ENCODE peak calls at places on chromosome 16, in eight cellular contexts. One of them, this sample, is unnamed.

GRCh38 chr16:35711958-35712357 is 2252.5 kb downstream of the TP53TG3F start:
- DNase-seq in effector memory CD4-positive, alpha-beta T cell: no peak
- DNase-seq in colonic mucosa: no peak
- DNase-seq in H1: no peak
- DNase-seq in SK-N-SH: no peak
- DNase-seq in lung: peak
- DNase-seq in brain microvascular endothelial cell: no peak
- DNase-seq in AG04450: no peak
- DNase-seq in this sample: no peak

GRCh38 chr16:11251525-11252481 is 4.2 kb downstream of the SOCS1 start:
- DNase-seq in effector memory CD4-positive, alpha-beta T cell: peak
- DNase-seq in colonic mucosa: no peak
- DNase-seq in H1: no peak
- DNase-seq in SK-N-SH: no peak
- DNase-seq in lung: no peak
- DNase-seq in brain microvascular endothelial cell: peak
- DNase-seq in AG04450: peak
- DNase-seq in this sample: peak

GRCh38 chr16:68528686-68529379 is 10.3 kb upstream of the ZFP90 start:
- DNase-seq in effector memory CD4-positive, alpha-beta T cell: peak
- DNase-seq in colonic mucosa: peak
- DNase-seq in H1: peak
- DNase-seq in SK-N-SH: peak
- DNase-seq in lung: peak
- DNase-seq in brain microvascular endothelial cell: peak
- DNase-seq in AG04450: peak
- DNase-seq in this sample: peak

GRCh38 chr16:87028481-87029320 is 288.5 kb downstream of the C16orf95 start:
- DNase-seq in effector memory CD4-positive, alpha-beta T cell: no peak
- DNase-seq in colonic mucosa: no peak
- DNase-seq in H1: no peak
- DNase-seq in SK-N-SH: no peak
- DNase-seq in lung: no peak
- DNase-seq in brain microvascular endothelial cell: no peak
- DNase-seq in AG04450: no peak
- DNase-seq in this sample: no peak

GRCh38 chr16:80990577-80990976 is 16.1 kb downstream of the CMC2 start:
- DNase-seq in effector memory CD4-positive, alpha-beta T cell: no peak
- DNase-seq in colonic mucosa: no peak
- DNase-seq in H1: no peak
- DNase-seq in SK-N-SH: no peak
- DNase-seq in lung: no peak
- DNase-seq in brain microvascular endothelial cell: no peak
- DNase-seq in AG04450: no peak
- DNase-seq in this sample: no peak

GRCh38 chr16:54174750-54175149 is 111.8 kb downstream of the IRX3 start:
- DNase-seq in effector memory CD4-positive, alpha-beta T cell: no peak
- DNase-seq in colonic mucosa: no peak
- DNase-seq in H1: no peak
- DNase-seq in SK-N-SH: no peak
- DNase-seq in lung: no peak
- DNase-seq in brain microvascular endothelial cell: no peak
- DNase-seq in AG04450: no peak
- DNase-seq in this sample: no peak

GRCh38 chr16:67312450-67313118 is 14.0 kb downstream of the KCTD19 start:
- DNase-seq in effector memory CD4-positive, alpha-beta T cell: no peak
- DNase-seq in colonic mucosa: no peak
- DNase-seq in H1: no peak
- DNase-seq in SK-N-SH: no peak
- DNase-seq in lung: no peak
- DNase-seq in brain microvascular endothelial cell: no peak
- DNase-seq in AG04450: no peak
- DNase-seq in this sample: no peak

GRCh38 chr16:76265434-76266045 is 11.7 kb upstream of the CNTNAP4 start:
- DNase-seq in effector memory CD4-positive, alpha-beta T cell: no peak
- DNase-seq in colonic mucosa: peak
- DNase-seq in H1: peak
- DNase-seq in SK-N-SH: peak
- DNase-seq in lung: no peak
- DNase-seq in brain microvascular endothelial cell: no peak
- DNase-seq in AG04450: peak
- DNase-seq in this sample: no peak

GRCh38 chr16:74844041-74844826 is 69.6 kb upstream of the FA2H start:
- DNase-seq in effector memory CD4-positive, alpha-beta T cell: no peak
- DNase-seq in colonic mucosa: no peak
- DNase-seq in H1: no peak
- DNase-seq in SK-N-SH: no peak
- DNase-seq in lung: no peak
- DNase-seq in brain microvascular endothelial cell: no peak
- DNase-seq in AG04450: no peak
- DNase-seq in this sample: no peak

GRCh38 chr16:10590342-10590741 is 9.9 kb upstream of the EMP2 start:
- DNase-seq in effector memory CD4-positive, alpha-beta T cell: no peak
- DNase-seq in colonic mucosa: no peak
- DNase-seq in H1: no peak
- DNase-seq in SK-N-SH: no peak
- DNase-seq in lung: no peak
- DNase-seq in brain microvascular endothelial cell: no peak
- DNase-seq in AG04450: no peak
- DNase-seq in this sample: no peak

GRCh38 chr16:31134091-31134571 is 1.4 kb downstream of the PRSS8 start:
- DNase-seq in effector memory CD4-positive, alpha-beta T cell: no peak
- DNase-seq in colonic mucosa: peak
- DNase-seq in H1: no peak
- DNase-seq in SK-N-SH: no peak
- DNase-seq in lung: no peak
- DNase-seq in brain microvascular endothelial cell: no peak
- DNase-seq in AG04450: no peak
- DNase-seq in this sample: no peak
- H3K4me3 ChIP-seq in effector memory CD4-positive, alpha-beta T cell: no peak
- H3K4me3 ChIP-seq in colonic mucosa: peak
- H3K4me3 ChIP-seq in H1: peak
- H3K4me3 ChIP-seq in SK-N-SH: no peak
- H3K4me3 ChIP-seq in lung: peak
- H3K4me3 ChIP-seq in brain microvascular endothelial cell: no peak
- H3K4me3 ChIP-seq in AG04450: no peak
- H3K4me3 ChIP-seq in this sample: no peak

GRCh38 chr16:89295071-89295900 is 77.8 kb downstream of the ZNF778 start:
- DNase-seq in effector memory CD4-positive, alpha-beta T cell: no peak
- DNase-seq in colonic mucosa: no peak
- DNase-seq in H1: no peak
- DNase-seq in SK-N-SH: no peak
- DNase-seq in lung: no peak
- DNase-seq in brain microvascular endothelial cell: no peak
- DNase-seq in AG04450: no peak
- DNase-seq in this sample: no peak

GRCh38 chr16:89297870-89298545 is 80.5 kb downstream of the ZNF778 start:
- DNase-seq in effector memory CD4-positive, alpha-beta T cell: no peak
- DNase-seq in colonic mucosa: no peak
- DNase-seq in H1: no peak
- DNase-seq in SK-N-SH: no peak
- DNase-seq in lung: no peak
- DNase-seq in brain microvascular endothelial cell: no peak
- DNase-seq in AG04450: no peak
- DNase-seq in this sample: no peak

GRCh38 chr16:89295915-89296314 is 78.4 kb downstream of the ZNF778 start:
- DNase-seq in effector memory CD4-positive, alpha-beta T cell: no peak
- DNase-seq in colonic mucosa: no peak
- DNase-seq in H1: no peak
- DNase-seq in SK-N-SH: no peak
- DNase-seq in lung: no peak
- DNase-seq in brain microvascular endothelial cell: no peak
- DNase-seq in AG04450: no peak
- DNase-seq in this sample: no peak

GRCh38 chr16:89298826-89299225 is 81.3 kb downstream of the ZNF778 start:
- DNase-seq in effector memory CD4-positive, alpha-beta T cell: no peak
- DNase-seq in colonic mucosa: no peak
- DNase-seq in H1: no peak
- DNase-seq in SK-N-SH: no peak
- DNase-seq in lung: no peak
- DNase-seq in brain microvascular endothelial cell: no peak
- DNase-seq in AG04450: no peak
- DNase-seq in this sample: no peak

DNA sequence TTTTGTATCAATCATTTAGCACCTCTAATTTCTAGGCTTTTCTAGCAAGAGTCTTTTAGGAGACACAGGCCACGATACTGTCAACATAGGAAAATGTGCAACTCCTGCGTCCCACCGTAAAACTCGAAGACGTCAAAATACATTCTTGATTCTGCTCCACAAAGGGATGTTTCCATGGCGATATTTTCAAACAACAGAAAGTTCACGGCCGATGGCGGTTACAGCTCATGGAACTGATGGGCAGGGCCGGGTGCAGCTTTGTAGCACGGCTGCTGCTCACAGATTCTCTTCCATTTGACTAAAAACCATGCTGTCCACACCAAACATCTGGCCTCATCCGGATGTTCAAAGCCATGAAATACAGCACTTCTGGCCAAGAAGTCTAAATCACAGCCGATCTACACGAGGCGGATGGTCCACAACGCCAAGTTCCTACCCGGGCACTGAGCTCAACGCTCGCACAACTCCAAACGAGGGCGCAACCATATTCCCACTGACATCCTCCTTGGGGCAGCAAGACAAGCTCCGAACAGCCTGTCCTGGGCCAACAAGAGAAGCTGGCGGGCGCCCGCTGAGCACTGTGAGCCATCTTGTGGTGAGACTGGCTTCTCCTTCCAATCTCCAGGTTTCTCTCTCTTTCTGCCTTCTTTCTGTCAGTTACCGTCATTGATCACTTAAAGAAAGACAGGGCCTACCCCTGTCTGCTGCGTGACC is 79.8 kb downstream of the ZNF778 start:
- DNase-seq in effector memory CD4-positive, alpha-beta T cell: no peak
- DNase-seq in colonic mucosa: no peak
- DNase-seq in H1: no peak
- DNase-seq in SK-N-SH: no peak
- DNase-seq in lung: no peak
- DNase-seq in brain microvascular endothelial cell: no peak
- DNase-seq in AG04450: no peak
- DNase-seq in this sample: no peak
- H3K27ac ChIP-seq in effector memory CD4-positive, alpha-beta T cell: no peak
- H3K27ac ChIP-seq in colonic mucosa: no peak
- H3K27ac ChIP-seq in H1: no peak
- H3K27ac ChIP-seq in SK-N-SH: no peak
- H3K27ac ChIP-seq in lung: no peak
- H3K27ac ChIP-seq in brain microvascular endothelial cell: no peak
- H3K27ac ChIP-seq in AG04450: no peak
- H3K27ac ChIP-seq in this sample: no peak

GRCh38 chr16:71440669-71441347 is 1.0 kb downstream of the TLE7 start:
- DNase-seq in effector memory CD4-positive, alpha-beta T cell: no peak
- DNase-seq in colonic mucosa: no peak
- DNase-seq in H1: peak
- DNase-seq in SK-N-SH: peak
- DNase-seq in lung: no peak
- DNase-seq in brain microvascular endothelial cell: no peak
- DNase-seq in AG04450: no peak
- DNase-seq in this sample: no peak
- H3K4me3 ChIP-seq in effector memory CD4-positive, alpha-beta T cell: no peak
- H3K4me3 ChIP-seq in colonic mucosa: no peak
- H3K4me3 ChIP-seq in H1: no peak
- H3K4me3 ChIP-seq in SK-N-SH: no peak
- H3K4me3 ChIP-seq in lung: no peak
- H3K4me3 ChIP-seq in brain microvascular endothelial cell: no peak
- H3K4me3 ChIP-seq in AG04450: no peak
- H3K4me3 ChIP-seq in this sample: no peak

GRCh38 chr16:17459903-17460521 is 10.7 kb downstream of the XYLT1 start:
- DNase-seq in effector memory CD4-positive, alpha-beta T cell: no peak
- DNase-seq in colonic mucosa: no peak
- DNase-seq in H1: no peak
- DNase-seq in SK-N-SH: no peak
- DNase-seq in lung: no peak
- DNase-seq in brain microvascular endothelial cell: no peak
- DNase-seq in AG04450: no peak
- DNase-seq in this sample: no peak

GRCh38 chr16:17465460-17465859 is 5.3 kb downstream of the XYLT1 start:
- DNase-seq in effector memory CD4-positive, alpha-beta T cell: no peak
- DNase-seq in colonic mucosa: no peak
- DNase-seq in H1: no peak
- DNase-seq in SK-N-SH: no peak
- DNase-seq in lung: no peak
- DNase-seq in brain microvascular endothelial cell: no peak
- DNase-seq in AG04450: no peak
- DNase-seq in this sample: no peak

GRCh38 chr16:17461951-17462729 is 8.6 kb downstream of the XYLT1 start:
- DNase-seq in effector memory CD4-positive, alpha-beta T cell: no peak
- DNase-seq in colonic mucosa: no peak
- DNase-seq in H1: no peak
- DNase-seq in SK-N-SH: no peak
- DNase-seq in lung: no peak
- DNase-seq in brain microvascular endothelial cell: no peak
- DNase-seq in AG04450: no peak
- DNase-seq in this sample: no peak

GRCh38 chr16:17460890-17461289 is 9.9 kb downstream of the XYLT1 start:
- DNase-seq in effector memory CD4-positive, alpha-beta T cell: no peak
- DNase-seq in colonic mucosa: no peak
- DNase-seq in H1: no peak
- DNase-seq in SK-N-SH: no peak
- DNase-seq in lung: no peak
- DNase-seq in brain microvascular endothelial cell: no peak
- DNase-seq in AG04450: no peak
- DNase-seq in this sample: no peak

DNA sequence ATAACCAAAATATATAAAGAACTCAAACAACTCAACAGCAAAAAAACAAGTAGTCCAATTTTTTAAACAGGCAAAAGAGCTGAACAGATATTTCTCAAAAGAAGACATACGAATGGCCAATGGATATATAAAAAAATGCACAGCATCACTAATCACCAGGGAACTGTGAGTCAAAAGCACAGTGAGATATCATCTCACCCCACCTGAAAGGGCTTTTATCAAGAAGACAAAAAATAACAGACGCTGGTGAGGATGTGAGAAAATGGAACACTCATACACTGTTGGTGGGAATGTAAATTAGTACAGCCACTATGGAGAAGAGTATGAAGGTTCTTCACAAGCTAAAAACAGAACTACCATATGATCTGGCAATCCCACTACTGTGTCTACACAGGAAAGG is 7.4 kb downstream of the XYLT1 start:
- DNase-seq in effector memory CD4-positive, alpha-beta T cell: no peak
- DNase-seq in colonic mucosa: no peak
- DNase-seq in H1: no peak
- DNase-seq in SK-N-SH: no peak
- DNase-seq in lung: no peak
- DNase-seq in brain microvascular endothelial cell: no peak
- DNase-seq in AG04450: no peak
- DNase-seq in this sample: no peak
- H3K27ac ChIP-seq in effector memory CD4-positive, alpha-beta T cell: no peak
- H3K27ac ChIP-seq in colonic mucosa: no peak
- H3K27ac ChIP-seq in H1: no peak
- H3K27ac ChIP-seq in SK-N-SH: no peak
- H3K27ac ChIP-seq in lung: no peak
- H3K27ac ChIP-seq in brain microvascular endothelial cell: no peak
- H3K27ac ChIP-seq in AG04450: no peak
- H3K27ac ChIP-seq in this sample: no peak

GRCh38 chr16:27314986-27315332 is 1.2 kb downstream of the IL4R start:
- DNase-seq in effector memory CD4-positive, alpha-beta T cell: no peak
- DNase-seq in colonic mucosa: no peak
- DNase-seq in H1: no peak
- DNase-seq in SK-N-SH: no peak
- DNase-seq in lung: no peak
- DNase-seq in brain microvascular endothelial cell: no peak
- DNase-seq in AG04450: no peak
- DNase-seq in this sample: no peak
- H3K4me3 ChIP-seq in effector memory CD4-positive, alpha-beta T cell: peak
- H3K4me3 ChIP-seq in colonic mucosa: peak
- H3K4me3 ChIP-seq in H1: peak
- H3K4me3 ChIP-seq in SK-N-SH: peak
- H3K4me3 ChIP-seq in lung: peak
- H3K4me3 ChIP-seq in brain microvascular endothelial cell: peak
- H3K4me3 ChIP-seq in AG04450: peak
- H3K4me3 ChIP-seq in this sample: peak

This sample was measured in CD8-positive, alpha-beta memory T cell.